ENCODE peak calls at places on chromosome 1, in five cellular contexts. L is activated naive CD4-positive, alpha-beta T cell; H is cardiac fibroblast; J is upper lobe of left lung; D is head of caudate nucleus. Y is an unnamed sample.
A peak's percentile ranks its signal among the peaks of the same experiment; 100 is the strongest.

GRCh38 chr1:241610056-241610815 is 29.9 kb downstream of the CHML start:
- DNase-seq in H (peak; percentile 55), J (no peak), D (no peak), L (no peak), Y (peak; percentile 61)

GRCh38 chr1:68347415-68347814 is 102.3 kb downstream of the RPE65 start:
- DNase-seq in L (no peak), D (peak; percentile 34), H (no peak), J (no peak), Y (no peak)

GRCh38 chr1:108068141-108068540 is 103.2 kb upstream of the VAV3 start:
- DNase-seq in J (no peak), D (no peak), H (peak; percentile 6), L (no peak), Y (no peak)

GRCh38 chr1:201982082-201982922 is at the start of gene RNPEP:
- DNase-seq in L (peak; percentile 6), J (peak; percentile 98), D (peak; percentile 81), H (peak; percentile 62), Y (peak; percentile 75)

GRCh38 chr1:32953495-32953894 is 11.1 kb downstream of the RNF19B start:
- DNase-seq in D (no peak), L (no peak), H (peak; percentile 35), J (no peak), Y (peak; percentile 70)

GRCh38 chr1:208808301-208808700 is 564.1 kb upstream of the PLXNA2 start:
- DNase-seq in H (no peak), J (no peak), D (no peak), L (no peak), Y (peak; percentile 89)

GRCh38 chr1:99502400-99502799 is 143.5 kb upstream of the PALMD start:
- DNase-seq in H (no peak), D (no peak), J (no peak), L (no peak), Y (no peak)

GRCh38 chr1:41547781-41548560 is 63.5 kb upstream of the EDN2 start:
- DNase-seq in D (no peak), L (no peak), J (no peak), H (no peak), Y (peak; percentile 35)

GRCh38 chr1:91835087-91835521 is 50.8 kb downstream of the TGFBR3 start:
- DNase-seq in J (no peak), L (no peak), D (no peak), H (no peak), Y (no peak)

GRCh38 chr1:147171399-147172167 is 687 bp downstream of the PRKAB2 start:
- DNase-seq in J (no peak), L (no peak), H (no peak), D (no peak), Y (peak; percentile 44)

GRCh38 chr1:200738348-200738732 is 353 bp upstream of the CAMSAP2 start:
- DNase-seq in D (no peak), L (no peak), J (no peak), H (peak; percentile 13), Y (no peak)

GRCh38 chr1:107018445-107018844 is 38.0 kb upstream of the PRMT6 start:
- DNase-seq in J (no peak), L (no peak), D (no peak), H (no peak), Y (no peak)

GRCh38 chr1:68173283-68174172 is 58.8 kb downstream of the WLS start:
- DNase-seq in D (no peak), J (no peak), H (peak; percentile 59), L (no peak), Y (peak; percentile 18)

GRCh38 chr1:212671342-212672031 is 28.2 kb downstream of the BATF3 start:
- DNase-seq in L (no peak), J (no peak), D (peak; percentile 59), H (peak; percentile 41), Y (peak; percentile 95)

GRCh38 chr1:6802454-6802853 is 17.2 kb downstream of the CAMTA1 start:
- DNase-seq in L (no peak), H (no peak), J (no peak), D (no peak), Y (no peak)

Y was measured in MCF 10A.